ENCODE peak calls at places on chromosomes 11 and 22, in ten cellular contexts. E, H, S, X, J, V, R, Q, B and G are unnamed samples.

GRCh38 chr11:121575250-121575962 is 122.6 kb upstream of the SORL1-AS1 start:
- DNase-seq in V (no peak), H (peak; percentile 75), S (peak; percentile 58), R (peak; percentile 82), B (peak; percentile 54), E (no peak), Q (peak; percentile 85), J (peak; percentile 83), X (peak; percentile 90), G (no peak)

GRCh38 chr11:124656759-124657627 is 16.5 kb downstream of the SIAE start:
- DNase-seq in S (no peak), H (no peak), V (no peak), R (no peak), Q (no peak), E (no peak), X (no peak), J (no peak), B (no peak), G (no peak)

GRCh38 chr22:49946612-49947295 is 13.8 kb upstream of the PIM3 start:
- DNase-seq in B (peak; percentile 87), J (no peak), X (no peak), E (no peak), S (no peak), V (no peak), H (no peak), R (no peak), Q (no peak), G (no peak)

GRCh38 chr11:134574947-134575346 is 162.9 kb upstream of the B3GAT1 start:
- DNase-seq in V (no peak), E (no peak), S (no peak), Q (peak; percentile 62), R (no peak), X (no peak), H (no peak), J (no peak), B (no peak), G (no peak)

GRCh38 chr22:45917146-45917545 is 59.8 kb downstream of the WNT7B start:
- DNase-seq in E (no peak), V (no peak), S (no peak), X (no peak), B (no peak), J (no peak), Q (no peak), H (no peak), R (no peak), G (no peak)

GRCh38 chr22:50034126-50035081 is 21.8 kb upstream of the IL17REL start:
- DNase-seq in Q (peak; percentile 56), H (no peak), V (no peak), B (no peak), E (no peak), R (no peak), J (peak; percentile 63), X (peak; percentile 19), S (no peak), G (no peak)

GRCh38 chr22:43921361-43921760 is 2.2 kb upstream of the PNPLA3 start:
- DNase-seq in E (peak; percentile 96), V (peak; percentile 73), Q (no peak), S (no peak), H (no peak), B (peak; percentile 79), X (no peak), J (no peak), R (no peak), G (no peak)

GRCh38 chr11:93603671-93604070 is 57.8 kb upstream of the CEP295 start:
- DNase-seq in V (no peak), Q (no peak), H (no peak), J (no peak), R (no peak), B (no peak), X (no peak), S (no peak), E (no peak), G (no peak)

GRCh38 chr22:25210831-25211230 is 8.6 kb upstream of the CRYBB2 start:
- DNase-seq in V (no peak), S (no peak), Q (no peak), R (no peak), E (no peak), J (no peak), X (no peak), H (no peak), B (no peak), G (no peak)

GRCh38 chr22:43782448-43782847 is 29.7 kb downstream of the EFCAB6 start:
- DNase-seq in J (no peak), H (no peak), E (no peak), V (no peak), Q (no peak), B (no peak), S (no peak), X (no peak), R (no peak), G (no peak)

GRCh38 chr11:83724704-83725114 is 438.5 kb upstream of the CCDC90B start:
- DNase-seq in Q (no peak), X (peak; percentile 35), R (no peak), J (no peak), E (no peak), S (no peak), V (peak; percentile 29), H (no peak), B (peak; percentile 34), G (no peak)

GRCh38 chr22:49395617-49396016 is 432.1 kb downstream of the BRD1 start:
- DNase-seq in V (no peak), E (no peak), X (no peak), S (no peak), B (no peak), J (peak; percentile 61), H (no peak), R (no peak), Q (peak; percentile 28), G (no peak)

GRCh38 chr22:23245799-23246136 is 65.5 kb downstream of the BCR start:
- DNase-seq in V (no peak), B (no peak), E (no peak), R (no peak), S (no peak), Q (no peak), H (no peak), J (no peak), X (no peak), G (no peak)
- H3K27ac ChIP-seq in V (no peak overlapping the region), B (no peak overlapping the region), E (peak overlapping the region; percentile 57), R (peak overlapping the region; percentile 75), S (no peak overlapping the region), Q (no peak overlapping the region), H (no peak overlapping the region), J (no peak overlapping the region), X (no peak overlapping the region), G (no peak overlapping the region)

GRCh38 chr22:26259510-26259909 is 90.2 kb downstream of the SEZ6L start:
- DNase-seq in V (peak; percentile 20), X (no peak), Q (no peak), B (peak; percentile 30), S (no peak), R (no peak), H (no peak), J (no peak), E (no peak), G (peak; percentile 58)
- H3K4me1 ChIP-seq in V (no peaks in the 10 kb centered on the region), X (no peaks in the 10 kb centered on the region), Q (no peaks in the 10 kb centered on the region), B (no peaks in the 10 kb centered on the region), S (no peaks in the 10 kb centered on the region), R (no peaks in the 10 kb centered on the region), H (no peaks in the 10 kb centered on the region), J (no peaks in the 10 kb centered on the region), E (no peaks in the 10 kb centered on the region), G (no peaks in the 10 kb centered on the region)

DNA sequence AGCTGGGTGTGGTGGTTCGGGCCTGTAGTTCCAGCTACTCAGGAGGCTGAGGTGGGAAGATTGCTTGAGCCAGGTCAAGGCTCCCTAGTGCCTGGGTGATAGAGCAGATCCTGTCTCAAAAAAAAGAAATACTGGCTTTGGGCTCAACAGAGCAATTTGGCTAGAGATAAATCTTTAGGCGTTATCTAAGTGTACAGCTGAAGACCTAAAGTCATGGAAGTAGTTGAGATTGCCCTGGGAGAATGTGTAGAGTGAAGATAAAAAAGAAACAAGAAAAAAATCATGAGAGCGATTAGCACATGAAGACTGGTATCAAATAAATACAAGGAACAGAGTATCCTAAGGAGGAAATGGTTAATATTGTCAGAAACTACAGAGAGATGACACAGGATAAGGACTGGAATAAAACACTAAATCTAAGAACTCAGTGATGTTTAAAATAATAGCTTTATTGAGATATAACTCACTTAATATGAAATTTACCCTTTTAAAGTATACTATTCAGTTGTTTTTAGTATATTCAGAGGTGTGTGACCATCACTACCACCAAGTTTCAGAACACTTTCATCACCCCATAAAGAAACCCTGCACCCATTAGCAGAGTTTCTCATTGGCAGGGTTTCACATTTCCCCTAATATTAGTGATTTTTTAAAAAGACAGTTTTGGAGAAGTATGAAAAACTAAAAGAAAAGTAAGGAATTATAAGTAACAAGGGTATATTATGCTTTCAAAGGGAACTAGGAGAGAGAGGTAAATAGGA is 20.7 kb downstream of the PIK3C2A start:
- DNase-seq in H (no peak), J (no peak), Q (no peak), B (no peak), V (no peak), E (no peak), X (no peak), S (no peak), R (no peak), G (no peak)
- H3K27ac ChIP-seq in H (no peak overlapping the region), J (no peak overlapping the region), Q (no peak overlapping the region), B (no peak overlapping the region), V (no peak overlapping the region), E (no peak overlapping the region), X (no peak overlapping the region), S (no peak overlapping the region), R (no peak overlapping the region), G (no peak overlapping the region)

GRCh38 chr22:20615021-20615420 is 107.6 kb downstream of the MED15 start:
- DNase-seq in E (no peak), S (no peak), R (no peak), Q (no peak), X (no peak), J (no peak), B (no peak), V (no peak), H (no peak), G (no peak)

GRCh38 chr22:20610757-20611156 is 103.3 kb downstream of the MED15 start:
- DNase-seq in B (no peak), X (no peak), S (no peak), R (no peak), J (no peak), E (no peak), V (no peak), H (no peak), Q (no peak), G (no peak)

GRCh38 chr22:20613301-20613700 is 105.9 kb downstream of the MED15 start:
- DNase-seq in V (no peak), B (no peak), J (no peak), E (no peak), X (no peak), R (no peak), Q (no peak), S (no peak), H (no peak), G (no peak)

GRCh38 chr22:20610243-20610686 is 102.9 kb downstream of the MED15 start:
- DNase-seq in X (no peak), J (no peak), B (no peak), Q (no peak), R (no peak), H (no peak), E (no peak), S (no peak), V (no peak), G (no peak)

DNA sequence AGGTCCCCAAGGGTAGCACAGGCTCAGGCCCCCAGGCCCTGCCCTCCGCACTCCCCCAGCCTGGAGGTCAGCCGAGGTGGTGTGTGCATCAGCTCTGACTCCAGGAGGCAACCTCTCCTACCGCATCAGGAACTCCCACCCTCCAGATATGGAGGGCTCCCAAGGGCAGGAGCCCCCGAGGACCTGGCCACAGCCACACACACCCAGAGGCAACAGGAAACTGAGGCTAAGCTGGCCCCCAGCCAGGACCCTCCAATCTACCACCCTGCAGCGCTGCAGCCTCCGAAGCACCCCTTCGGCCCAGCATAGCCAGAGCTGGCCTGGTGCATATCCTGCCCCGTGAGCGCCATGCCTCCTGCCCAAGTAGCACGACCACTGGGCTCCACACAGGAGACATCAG is 104.0 kb downstream of the MED15 start:
- DNase-seq in B (no peak), H (no peak), E (no peak), Q (no peak), X (no peak), S (no peak), J (no peak), R (no peak), V (no peak), G (no peak)
- H3K4me1 ChIP-seq in B (peaks cover 10% of the 10 kb centered on the region), H (no peaks in the 10 kb centered on the region), E (no peaks in the 10 kb centered on the region), Q (peaks cover 10% of the 10 kb centered on the region), X (no peaks in the 10 kb centered on the region), S (no peaks in the 10 kb centered on the region), J (no peaks in the 10 kb centered on the region), R (no peaks in the 10 kb centered on the region), V (no peaks in the 10 kb centered on the region), G (peaks cover 3% of the 10 kb centered on the region)